ENCODE peak calls at places on chromosomes 2 and 18, in ten cellular contexts. One of them, this sample, is unnamed.

GRCh38 chr18:59918320-59918755 is 18.5 kb downstream of the PMAIP1 start:
- DNase-seq in fibroblast of lung: peak; percentile 61
- DNase-seq in fibroblast of mammary gland: peak; percentile 55
- DNase-seq in lower leg skin: no peak
- DNase-seq in GM12865: peak; percentile 88
- DNase-seq in mucosa of descending colon: peak; percentile 63
- DNase-seq in astrocyte of the spinal cord: peak; percentile 79
- DNase-seq in AG09309: no peak
- DNase-seq in upper lobe of right lung: peak; percentile 78
- DNase-seq in BE2C: peak; percentile 74
- DNase-seq in this sample: no peak

GRCh38 chr18:59395226-59396175 is 36.4 kb upstream of the LMAN1 start:
- DNase-seq in fibroblast of lung: no peak
- DNase-seq in fibroblast of mammary gland: no peak
- DNase-seq in lower leg skin: no peak
- DNase-seq in GM12865: no peak
- DNase-seq in mucosa of descending colon: no peak
- DNase-seq in astrocyte of the spinal cord: no peak
- DNase-seq in AG09309: no peak
- DNase-seq in upper lobe of right lung: no peak
- DNase-seq in BE2C: no peak
- DNase-seq in this sample: no peak

GRCh38 chr2:193843675-193844074 is 1648.9 kb upstream of the TMEFF2 start:
- DNase-seq in fibroblast of lung: no peak
- DNase-seq in fibroblast of mammary gland: no peak
- DNase-seq in lower leg skin: no peak
- DNase-seq in GM12865: no peak
- DNase-seq in mucosa of descending colon: no peak
- DNase-seq in astrocyte of the spinal cord: no peak
- DNase-seq in AG09309: no peak
- DNase-seq in upper lobe of right lung: no peak
- DNase-seq in BE2C: no peak
- DNase-seq in this sample: no peak

GRCh38 chr2:88919087-88919738 is 227.7 kb downstream of the RPIA start:
- DNase-seq in fibroblast of lung: peak; percentile 23
- DNase-seq in fibroblast of mammary gland: peak; percentile 39
- DNase-seq in lower leg skin: no peak
- DNase-seq in GM12865: peak; percentile 21
- DNase-seq in mucosa of descending colon: no peak
- DNase-seq in astrocyte of the spinal cord: peak; percentile 2
- DNase-seq in AG09309: no peak
- DNase-seq in upper lobe of right lung: no peak
- DNase-seq in BE2C: no peak
- DNase-seq in this sample: no peak

GRCh38 chr2:39902103-39902502 is 123.0 kb upstream of the THUMPD2 start:
- DNase-seq in fibroblast of lung: peak; percentile 27
- DNase-seq in fibroblast of mammary gland: peak; percentile 84
- DNase-seq in lower leg skin: no peak
- DNase-seq in GM12865: no peak
- DNase-seq in mucosa of descending colon: no peak
- DNase-seq in astrocyte of the spinal cord: peak; percentile 64
- DNase-seq in AG09309: peak; percentile 27
- DNase-seq in upper lobe of right lung: no peak
- DNase-seq in BE2C: no peak
- DNase-seq in this sample: no peak

GRCh38 chr2:224722250-224722649 is 6.1 kb upstream of the CCDC195 start:
- DNase-seq in fibroblast of lung: no peak
- DNase-seq in fibroblast of mammary gland: peak; percentile 41
- DNase-seq in lower leg skin: no peak
- DNase-seq in GM12865: no peak
- DNase-seq in mucosa of descending colon: no peak
- DNase-seq in astrocyte of the spinal cord: peak; percentile 25
- DNase-seq in AG09309: no peak
- DNase-seq in upper lobe of right lung: no peak
- DNase-seq in BE2C: no peak
- DNase-seq in this sample: no peak

GRCh38 chr18:61502472-61502871 is 169.2 kb downstream of the CDH20 start:
- DNase-seq in fibroblast of lung: peak; percentile 74
- DNase-seq in fibroblast of mammary gland: peak; percentile 71
- DNase-seq in lower leg skin: no peak
- DNase-seq in GM12865: peak; percentile 49
- DNase-seq in mucosa of descending colon: no peak
- DNase-seq in astrocyte of the spinal cord: peak; percentile 65
- DNase-seq in AG09309: peak; percentile 41
- DNase-seq in upper lobe of right lung: no peak
- DNase-seq in BE2C: peak; percentile 28
- DNase-seq in this sample: peak; percentile 12

GRCh38 chr2:56519806-56520205 is 336.0 kb downstream of the CCDC85A start:
- DNase-seq in fibroblast of lung: no peak
- DNase-seq in fibroblast of mammary gland: no peak
- DNase-seq in lower leg skin: no peak
- DNase-seq in GM12865: no peak
- DNase-seq in mucosa of descending colon: no peak
- DNase-seq in astrocyte of the spinal cord: no peak
- DNase-seq in AG09309: no peak
- DNase-seq in upper lobe of right lung: no peak
- DNase-seq in BE2C: no peak
- DNase-seq in this sample: no peak

GRCh38 chr2:234164499-234165409 is 114.3 kb downstream of the SPP2 start:
- DNase-seq in fibroblast of lung: no peak
- DNase-seq in fibroblast of mammary gland: no peak
- DNase-seq in lower leg skin: no peak
- DNase-seq in GM12865: peak; percentile 20
- DNase-seq in mucosa of descending colon: no peak
- DNase-seq in astrocyte of the spinal cord: no peak
- DNase-seq in AG09309: no peak
- DNase-seq in upper lobe of right lung: no peak
- DNase-seq in BE2C: peak; percentile 16
- DNase-seq in this sample: no peak

GRCh38 chr2:199629301-199629700 is 171.6 kb upstream of the SATB2 start:
- DNase-seq in fibroblast of lung: no peak
- DNase-seq in fibroblast of mammary gland: no peak
- DNase-seq in lower leg skin: no peak
- DNase-seq in GM12865: no peak
- DNase-seq in mucosa of descending colon: no peak
- DNase-seq in astrocyte of the spinal cord: no peak
- DNase-seq in AG09309: no peak
- DNase-seq in upper lobe of right lung: no peak
- DNase-seq in BE2C: no peak
- DNase-seq in this sample: no peak

GRCh38 chr2:219562049-219563020 is 9.0 kb downstream of the OBSL1 start:
- DNase-seq in fibroblast of lung: no peak
- DNase-seq in fibroblast of mammary gland: no peak
- DNase-seq in lower leg skin: no peak
- DNase-seq in GM12865: no peak
- DNase-seq in mucosa of descending colon: no peak
- DNase-seq in astrocyte of the spinal cord: no peak
- DNase-seq in AG09309: no peak
- DNase-seq in upper lobe of right lung: peak; percentile 51
- DNase-seq in BE2C: no peak
- DNase-seq in this sample: no peak

GRCh38 chr2:8653485-8653884 is 28.4 kb upstream of the ID2 start:
- DNase-seq in fibroblast of lung: no peak
- DNase-seq in fibroblast of mammary gland: no peak
- DNase-seq in lower leg skin: no peak
- DNase-seq in GM12865: no peak
- DNase-seq in mucosa of descending colon: no peak
- DNase-seq in astrocyte of the spinal cord: no peak
- DNase-seq in AG09309: no peak
- DNase-seq in upper lobe of right lung: peak; percentile 41
- DNase-seq in BE2C: peak; percentile 60
- DNase-seq in this sample: no peak

GRCh38 chr2:241009601-241010530 is 11.4 kb downstream of the SNED1 start:
- DNase-seq in fibroblast of lung: peak; percentile 89
- DNase-seq in fibroblast of mammary gland: peak; percentile 82
- DNase-seq in lower leg skin: peak; percentile 87
- DNase-seq in GM12865: peak; percentile 45
- DNase-seq in mucosa of descending colon: peak; percentile 46
- DNase-seq in astrocyte of the spinal cord: peak; percentile 96
- DNase-seq in AG09309: peak; percentile 79
- DNase-seq in upper lobe of right lung: peak; percentile 82
- DNase-seq in BE2C: no peak
- DNase-seq in this sample: no peak
- H3K4me3 ChIP-seq in fibroblast of lung: no peak overlapping the region
- H3K4me3 ChIP-seq in fibroblast of mammary gland: peak overlapping the region; percentile 22
- H3K4me3 ChIP-seq in lower leg skin: no peak overlapping the region
- H3K4me3 ChIP-seq in GM12865: no peak overlapping the region
- H3K4me3 ChIP-seq in mucosa of descending colon: no peak overlapping the region
- H3K4me3 ChIP-seq in astrocyte of the spinal cord: no peak overlapping the region
- H3K4me3 ChIP-seq in AG09309: peak overlapping the region; percentile 33
- H3K4me3 ChIP-seq in upper lobe of right lung: peak overlapping the region; percentile 30
- H3K4me3 ChIP-seq in BE2C: peak overlapping the region; percentile 46
- H3K4me3 ChIP-seq in this sample: no peak overlapping the region

DNA sequence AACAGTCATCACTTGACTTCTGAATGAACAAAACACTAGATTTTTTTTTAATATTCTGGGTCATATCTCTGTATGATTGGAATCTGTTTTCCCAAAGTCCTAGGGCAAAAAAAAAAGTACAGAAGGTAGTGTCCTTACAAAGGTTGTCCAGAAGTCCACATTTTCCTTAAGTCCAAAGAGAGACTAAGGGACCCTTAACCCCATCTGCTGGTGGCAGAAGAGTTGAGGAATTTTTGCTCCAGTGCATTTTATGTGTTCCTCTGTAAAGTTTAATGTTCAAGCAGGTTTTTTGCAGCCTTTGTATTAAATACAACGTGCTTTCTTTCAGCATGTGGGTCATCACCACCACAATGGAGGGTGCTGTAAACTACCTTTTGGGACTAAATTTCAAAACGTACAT is 215.9 kb downstream of the SP3 start:
- DNase-seq in fibroblast of lung: peak; percentile 80
- DNase-seq in fibroblast of mammary gland: peak; percentile 57
- DNase-seq in lower leg skin: no peak
- DNase-seq in GM12865: no peak
- DNase-seq in mucosa of descending colon: no peak
- DNase-seq in astrocyte of the spinal cord: peak; percentile 61
- DNase-seq in AG09309: peak; percentile 32
- DNase-seq in upper lobe of right lung: no peak
- DNase-seq in BE2C: no peak
- DNase-seq in this sample: no peak
- TF ChIP-seq CTCF in fibroblast of lung: peak; percentile 64
- TF ChIP-seq CTCF in fibroblast of mammary gland: peak; percentile 58
- TF ChIP-seq CTCF in lower leg skin: no peak
- TF ChIP-seq CTCF in GM12865: no peak
- TF ChIP-seq CTCF in mucosa of descending colon: no peak
- TF ChIP-seq CTCF in astrocyte of the spinal cord: peak; percentile 57
- TF ChIP-seq CTCF in AG09309: peak; percentile 60
- TF ChIP-seq CTCF in upper lobe of right lung: peak; percentile 18
- TF ChIP-seq CTCF in BE2C: no peak
- TF ChIP-seq CTCF in this sample: no peak

DNA sequence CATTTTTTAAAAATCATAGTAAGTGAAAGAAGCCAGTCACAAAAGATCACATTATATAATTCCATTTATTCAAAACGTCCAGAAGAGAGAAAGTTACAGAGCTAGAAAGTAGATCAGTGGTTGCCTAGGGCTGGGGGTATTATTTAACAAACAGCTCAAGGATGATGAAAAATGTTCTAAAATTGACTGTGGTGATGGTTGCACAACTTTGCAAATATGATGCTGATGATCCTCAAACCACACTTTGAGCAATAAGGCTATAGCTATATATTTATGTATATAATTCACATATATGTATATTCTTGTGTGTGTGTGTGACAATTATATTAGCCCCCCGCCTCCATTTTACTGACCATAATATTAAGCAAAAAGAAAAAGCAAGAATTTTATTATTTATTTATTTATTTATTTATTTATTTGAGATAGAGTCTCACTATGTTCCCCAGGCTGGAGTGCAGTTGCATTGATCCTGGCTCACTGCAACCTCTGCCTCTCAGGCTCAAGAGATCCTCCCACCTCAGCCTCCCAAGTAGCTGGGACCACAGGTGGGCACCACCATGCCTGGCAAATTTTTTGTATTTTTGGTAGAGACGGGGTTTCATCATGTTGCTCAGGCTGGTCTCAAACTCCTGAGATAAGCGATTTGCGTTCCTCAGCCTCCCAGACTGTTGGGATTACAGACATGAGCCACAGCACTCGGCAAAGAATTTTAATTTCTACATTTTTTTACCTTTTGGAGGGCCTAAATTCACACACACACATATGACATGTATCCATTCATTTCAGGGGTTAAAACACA is 1.9 kb downstream of the WDR12 start:
- DNase-seq in fibroblast of lung: peak; percentile 6
- DNase-seq in fibroblast of mammary gland: peak; percentile 29
- DNase-seq in lower leg skin: no peak
- DNase-seq in GM12865: no peak
- DNase-seq in mucosa of descending colon: no peak
- DNase-seq in astrocyte of the spinal cord: no peak
- DNase-seq in AG09309: no peak
- DNase-seq in upper lobe of right lung: no peak
- DNase-seq in BE2C: no peak
- DNase-seq in this sample: no peak
- H3K4me3 ChIP-seq in fibroblast of lung: peak overlapping the region; percentile 94
- H3K4me3 ChIP-seq in fibroblast of mammary gland: no peak overlapping the region
- H3K4me3 ChIP-seq in lower leg skin: no peak overlapping the region
- H3K4me3 ChIP-seq in GM12865: peak overlapping the region; percentile 98
- H3K4me3 ChIP-seq in mucosa of descending colon: no peak overlapping the region
- H3K4me3 ChIP-seq in astrocyte of the spinal cord: no peak overlapping the region
- H3K4me3 ChIP-seq in AG09309: no peak overlapping the region
- H3K4me3 ChIP-seq in upper lobe of right lung: no peak overlapping the region
- H3K4me3 ChIP-seq in BE2C: peak overlapping the region; percentile 88
- H3K4me3 ChIP-seq in this sample: peak overlapping the region; percentile 98

GRCh38 chr2:60552851-60553495 is 481 bp downstream of the BCL11A start:
- DNase-seq in fibroblast of lung: no peak
- DNase-seq in fibroblast of mammary gland: no peak
- DNase-seq in lower leg skin: no peak
- DNase-seq in GM12865: no peak
- DNase-seq in mucosa of descending colon: peak; percentile 43
- DNase-seq in astrocyte of the spinal cord: no peak
- DNase-seq in AG09309: no peak
- DNase-seq in upper lobe of right lung: no peak
- DNase-seq in BE2C: no peak
- DNase-seq in this sample: no peak

GRCh38 chr2:60555066-60555793 is 1.8 kb upstream of the BCL11A start:
- DNase-seq in fibroblast of lung: peak; percentile 75
- DNase-seq in fibroblast of mammary gland: peak; percentile 51
- DNase-seq in lower leg skin: peak; percentile 87
- DNase-seq in GM12865: peak; percentile 79
- DNase-seq in mucosa of descending colon: peak; percentile 79
- DNase-seq in astrocyte of the spinal cord: peak; percentile 72
- DNase-seq in AG09309: no peak
- DNase-seq in upper lobe of right lung: peak; percentile 81
- DNase-seq in BE2C: peak; percentile 67
- DNase-seq in this sample: no peak

GRCh38 chr2:60554649-60555065 is 1.2 kb upstream of the BCL11A start:
- DNase-seq in fibroblast of lung: no peak
- DNase-seq in fibroblast of mammary gland: no peak
- DNase-seq in lower leg skin: no peak
- DNase-seq in GM12865: no peak
- DNase-seq in mucosa of descending colon: peak; percentile 64
- DNase-seq in astrocyte of the spinal cord: no peak
- DNase-seq in AG09309: no peak
- DNase-seq in upper lobe of right lung: peak; percentile 73
- DNase-seq in BE2C: peak; percentile 30
- DNase-seq in this sample: no peak

GRCh38 chr2:60553496-60553991 is at the start of gene BCL11A:
- DNase-seq in fibroblast of lung: peak; percentile 71
- DNase-seq in fibroblast of mammary gland: peak; percentile 40
- DNase-seq in lower leg skin: no peak
- DNase-seq in GM12865: peak; percentile 61
- DNase-seq in mucosa of descending colon: peak; percentile 76
- DNase-seq in astrocyte of the spinal cord: peak; percentile 90
- DNase-seq in AG09309: peak; percentile 39
- DNase-seq in upper lobe of right lung: peak; percentile 77
- DNase-seq in BE2C: peak; percentile 82
- DNase-seq in this sample: no peak

GRCh38 chr2:60553992-60554648 is 666 bp upstream of the BCL11A start:
- DNase-seq in fibroblast of lung: no peak
- DNase-seq in fibroblast of mammary gland: no peak
- DNase-seq in lower leg skin: no peak
- DNase-seq in GM12865: peak; percentile 45
- DNase-seq in mucosa of descending colon: peak; percentile 77
- DNase-seq in astrocyte of the spinal cord: peak; percentile 35
- DNase-seq in AG09309: no peak
- DNase-seq in upper lobe of right lung: peak; percentile 81
- DNase-seq in BE2C: peak; percentile 50
- DNase-seq in this sample: no peak
- TF ChIP-seq CTCF in fibroblast of lung: no peak
- TF ChIP-seq CTCF in fibroblast of mammary gland: no peak
- TF ChIP-seq CTCF in lower leg skin: no peak
- TF ChIP-seq CTCF in GM12865: no peak
- TF ChIP-seq CTCF in mucosa of descending colon: no peak
- TF ChIP-seq CTCF in astrocyte of the spinal cord: peak; percentile 4
- TF ChIP-seq CTCF in AG09309: no peak
- TF ChIP-seq CTCF in upper lobe of right lung: no peak
- TF ChIP-seq CTCF in BE2C: no peak
- TF ChIP-seq CTCF in this sample: no peak

This sample was measured in GM12864.